ENCODE peak calls at places on chromosomes 12 and 14, in nine cellular contexts. One of them, this sample, is unnamed.

GRCh38 chr14:60648169-60648933 is 926 bp downstream of the SIX1 start:
- DNase-seq in transverse colon: no peak
- DNase-seq in T-helper 17 cell: no peak
- DNase-seq in Peyer's patch: no peak
- DNase-seq in CD8-positive, alpha-beta T cell: no peak
- DNase-seq in CD8-positive, alpha-beta memory T cell: no peak
- DNase-seq in psoas muscle: peak; percentile 73
- DNase-seq in OCI-LY7: no peak
- DNase-seq in breast epithelium: no peak
- DNase-seq in this sample: no peak

GRCh38 chr14:93969082-93969828 is 7.1 kb downstream of the ASB2 start:
- DNase-seq in transverse colon: no peak
- DNase-seq in T-helper 17 cell: no peak
- DNase-seq in Peyer's patch: peak; percentile 62
- DNase-seq in CD8-positive, alpha-beta T cell: no peak
- DNase-seq in CD8-positive, alpha-beta memory T cell: no peak
- DNase-seq in psoas muscle: peak; percentile 82
- DNase-seq in OCI-LY7: peak; percentile 78
- DNase-seq in breast epithelium: no peak
- DNase-seq in this sample: no peak

GRCh38 chr14:99574099-99574880 is 29.7 kb downstream of the CCDC85C start:
- DNase-seq in transverse colon: peak; percentile 78
- DNase-seq in T-helper 17 cell: no peak
- DNase-seq in Peyer's patch: no peak
- DNase-seq in CD8-positive, alpha-beta T cell: no peak
- DNase-seq in CD8-positive, alpha-beta memory T cell: no peak
- DNase-seq in psoas muscle: no peak
- DNase-seq in OCI-LY7: no peak
- DNase-seq in breast epithelium: no peak
- DNase-seq in this sample: no peak

GRCh38 chr12:67220065-67220464 is 49.1 kb upstream of the CAND1 start:
- DNase-seq in transverse colon: peak; percentile 11
- DNase-seq in T-helper 17 cell: no peak
- DNase-seq in Peyer's patch: no peak
- DNase-seq in CD8-positive, alpha-beta T cell: no peak
- DNase-seq in CD8-positive, alpha-beta memory T cell: no peak
- DNase-seq in psoas muscle: no peak
- DNase-seq in OCI-LY7: no peak
- DNase-seq in breast epithelium: no peak
- DNase-seq in this sample: no peak

GRCh38 chr12:126952106-126953007 is 1314.6 kb upstream of the TMEM132C start:
- DNase-seq in transverse colon: no peak
- DNase-seq in T-helper 17 cell: no peak
- DNase-seq in Peyer's patch: no peak
- DNase-seq in CD8-positive, alpha-beta T cell: no peak
- DNase-seq in CD8-positive, alpha-beta memory T cell: no peak
- DNase-seq in psoas muscle: no peak
- DNase-seq in OCI-LY7: peak; percentile 4
- DNase-seq in breast epithelium: no peak
- DNase-seq in this sample: no peak

GRCh38 chr12:95218852-95219171 is 1.2 kb downstream of the VEZT start:
- DNase-seq in transverse colon: peak; percentile 42
- DNase-seq in T-helper 17 cell: no peak
- DNase-seq in Peyer's patch: peak; percentile 56
- DNase-seq in CD8-positive, alpha-beta T cell: no peak
- DNase-seq in CD8-positive, alpha-beta memory T cell: peak; percentile 34
- DNase-seq in psoas muscle: no peak
- DNase-seq in OCI-LY7: peak; percentile 74
- DNase-seq in breast epithelium: no peak
- DNase-seq in this sample: no peak

GRCh38 chr14:100778951-100779690 is 46.8 kb upstream of the MEG3 start:
- DNase-seq in transverse colon: no peak
- DNase-seq in T-helper 17 cell: no peak
- DNase-seq in Peyer's patch: no peak
- DNase-seq in CD8-positive, alpha-beta T cell: no peak
- DNase-seq in CD8-positive, alpha-beta memory T cell: no peak
- DNase-seq in psoas muscle: no peak
- DNase-seq in OCI-LY7: no peak
- DNase-seq in breast epithelium: peak; percentile 46
- DNase-seq in this sample: no peak

GRCh38 chr12:108575199-108575912 is 13.0 kb downstream of the ISCU start:
- DNase-seq in transverse colon: peak; percentile 1
- DNase-seq in T-helper 17 cell: no peak
- DNase-seq in Peyer's patch: no peak
- DNase-seq in CD8-positive, alpha-beta T cell: no peak
- DNase-seq in CD8-positive, alpha-beta memory T cell: peak; percentile 40
- DNase-seq in psoas muscle: no peak
- DNase-seq in OCI-LY7: no peak
- DNase-seq in breast epithelium: no peak
- DNase-seq in this sample: no peak

GRCh38 chr14:106802413-106803364 is 1276.3 kb downstream of the TMEM121 start:
- DNase-seq in transverse colon: peak; percentile 52
- DNase-seq in T-helper 17 cell: no peak
- DNase-seq in Peyer's patch: peak; percentile 26
- DNase-seq in CD8-positive, alpha-beta T cell: no peak
- DNase-seq in CD8-positive, alpha-beta memory T cell: no peak
- DNase-seq in psoas muscle: no peak
- DNase-seq in OCI-LY7: peak; percentile 39
- DNase-seq in breast epithelium: no peak
- DNase-seq in this sample: no peak

GRCh38 chr12:34393821-34394150 is 371.5 kb downstream of the ALG10 start:
- DNase-seq in transverse colon: peak; percentile 1
- DNase-seq in T-helper 17 cell: peak; percentile 2
- DNase-seq in Peyer's patch: no peak
- DNase-seq in CD8-positive, alpha-beta T cell: no peak
- DNase-seq in CD8-positive, alpha-beta memory T cell: no peak
- DNase-seq in psoas muscle: peak; percentile 37
- DNase-seq in OCI-LY7: no peak
- DNase-seq in breast epithelium: peak; percentile 19
- DNase-seq in this sample: no peak

GRCh38 chr12:34392741-34393085 is 370.4 kb downstream of the ALG10 start:
- DNase-seq in transverse colon: no peak
- DNase-seq in T-helper 17 cell: peak; percentile 4
- DNase-seq in Peyer's patch: no peak
- DNase-seq in CD8-positive, alpha-beta T cell: no peak
- DNase-seq in CD8-positive, alpha-beta memory T cell: no peak
- DNase-seq in psoas muscle: no peak
- DNase-seq in OCI-LY7: no peak
- DNase-seq in breast epithelium: peak; percentile 35
- DNase-seq in this sample: no peak

GRCh38 chr12:34393086-34393820 is 371.0 kb downstream of the ALG10 start:
- DNase-seq in transverse colon: no peak
- DNase-seq in T-helper 17 cell: peak; percentile 4
- DNase-seq in Peyer's patch: peak; percentile 8
- DNase-seq in CD8-positive, alpha-beta T cell: no peak
- DNase-seq in CD8-positive, alpha-beta memory T cell: no peak
- DNase-seq in psoas muscle: peak; percentile 39
- DNase-seq in OCI-LY7: no peak
- DNase-seq in breast epithelium: no peak
- DNase-seq in this sample: peak; percentile 3

GRCh38 chr12:34395056-34396005 is 373.0 kb downstream of the ALG10 start:
- DNase-seq in transverse colon: peak; percentile 1
- DNase-seq in T-helper 17 cell: peak; percentile 2
- DNase-seq in Peyer's patch: peak; percentile 8
- DNase-seq in CD8-positive, alpha-beta T cell: no peak
- DNase-seq in CD8-positive, alpha-beta memory T cell: no peak
- DNase-seq in psoas muscle: peak; percentile 26
- DNase-seq in OCI-LY7: no peak
- DNase-seq in breast epithelium: peak; percentile 14
- DNase-seq in this sample: no peak

GRCh38 chr12:34394211-34395055 is 372.1 kb downstream of the ALG10 start:
- DNase-seq in transverse colon: peak; percentile 2
- DNase-seq in T-helper 17 cell: peak; percentile 4
- DNase-seq in Peyer's patch: peak; percentile 11
- DNase-seq in CD8-positive, alpha-beta T cell: no peak
- DNase-seq in CD8-positive, alpha-beta memory T cell: no peak
- DNase-seq in psoas muscle: peak; percentile 49
- DNase-seq in OCI-LY7: no peak
- DNase-seq in breast epithelium: peak; percentile 45
- DNase-seq in this sample: no peak
- H3K9me3 ChIP-seq in transverse colon: peaks cover 18% of the 10 kb centered on the region
- H3K9me3 ChIP-seq in T-helper 17 cell: no peaks in the 10 kb centered on the region
- H3K9me3 ChIP-seq in Peyer's patch: peaks cover 30% of the 10 kb centered on the region
- H3K9me3 ChIP-seq in CD8-positive, alpha-beta T cell: no peaks in the 10 kb centered on the region
- H3K9me3 ChIP-seq in CD8-positive, alpha-beta memory T cell: no peaks in the 10 kb centered on the region
- H3K9me3 ChIP-seq in psoas muscle: no peaks in the 10 kb centered on the region
- H3K9me3 ChIP-seq in OCI-LY7: no peaks in the 10 kb centered on the region
- H3K9me3 ChIP-seq in breast epithelium: peaks cover 97% of the 10 kb centered on the region
- H3K9me3 ChIP-seq in this sample: peaks cover 27% of the 10 kb centered on the region

DNA sequence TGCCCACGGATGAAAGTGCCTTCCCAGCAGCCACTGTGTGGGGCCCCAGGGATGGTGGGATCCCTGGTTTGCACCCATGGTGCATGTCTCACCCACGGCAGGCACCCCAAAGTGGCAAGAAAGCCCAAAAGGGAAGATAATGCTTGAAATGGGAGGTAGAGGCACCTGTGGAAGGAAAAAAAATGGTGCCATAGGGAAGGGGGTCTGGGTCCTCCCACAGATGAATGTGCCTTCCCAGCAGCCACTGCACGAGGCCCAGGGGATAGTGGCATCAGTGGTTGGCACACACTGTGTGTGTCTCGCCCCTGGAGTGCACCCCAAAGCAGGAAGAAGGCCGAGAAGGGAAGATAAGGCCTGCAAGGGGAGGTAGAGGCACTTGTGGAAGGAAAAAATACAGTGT is 264.2 kb downstream of the ALG10 start:
- DNase-seq in transverse colon: no peak
- DNase-seq in T-helper 17 cell: no peak
- DNase-seq in Peyer's patch: no peak
- DNase-seq in CD8-positive, alpha-beta T cell: no peak
- DNase-seq in CD8-positive, alpha-beta memory T cell: no peak
- DNase-seq in psoas muscle: peak; percentile 28
- DNase-seq in OCI-LY7: no peak
- DNase-seq in breast epithelium: no peak
- DNase-seq in this sample: no peak
- H3K9me3 ChIP-seq in transverse colon: peaks cover 36% of the 10 kb centered on the region
- H3K9me3 ChIP-seq in T-helper 17 cell: no peaks in the 10 kb centered on the region
- H3K9me3 ChIP-seq in Peyer's patch: peaks cover 42% of the 10 kb centered on the region
- H3K9me3 ChIP-seq in CD8-positive, alpha-beta T cell: peaks cover 5% of the 10 kb centered on the region
- H3K9me3 ChIP-seq in CD8-positive, alpha-beta memory T cell: peaks cover 4% of the 10 kb centered on the region
- H3K9me3 ChIP-seq in psoas muscle: peaks cover 12% of the 10 kb centered on the region
- H3K9me3 ChIP-seq in OCI-LY7: peaks cover 19% of the 10 kb centered on the region
- H3K9me3 ChIP-seq in breast epithelium: peaks cover 90% of the 10 kb centered on the region
- H3K9me3 ChIP-seq in this sample: peaks cover 29% of the 10 kb centered on the region

GRCh38 chr12:132951649-132952048 is 4.5 kb downstream of the ZNF605 start:
- DNase-seq in transverse colon: no peak
- DNase-seq in T-helper 17 cell: no peak
- DNase-seq in Peyer's patch: no peak
- DNase-seq in CD8-positive, alpha-beta T cell: no peak
- DNase-seq in CD8-positive, alpha-beta memory T cell: no peak
- DNase-seq in psoas muscle: no peak
- DNase-seq in OCI-LY7: no peak
- DNase-seq in breast epithelium: no peak
- DNase-seq in this sample: no peak

GRCh38 chr12:132953771-132954170 is 2.3 kb downstream of the ZNF605 start:
- DNase-seq in transverse colon: no peak
- DNase-seq in T-helper 17 cell: no peak
- DNase-seq in Peyer's patch: no peak
- DNase-seq in CD8-positive, alpha-beta T cell: no peak
- DNase-seq in CD8-positive, alpha-beta memory T cell: no peak
- DNase-seq in psoas muscle: no peak
- DNase-seq in OCI-LY7: no peak
- DNase-seq in breast epithelium: no peak
- DNase-seq in this sample: no peak

GRCh38 chr12:132950844-132951535 is 5.1 kb downstream of the ZNF605 start:
- DNase-seq in transverse colon: no peak
- DNase-seq in T-helper 17 cell: no peak
- DNase-seq in Peyer's patch: no peak
- DNase-seq in CD8-positive, alpha-beta T cell: no peak
- DNase-seq in CD8-positive, alpha-beta memory T cell: no peak
- DNase-seq in psoas muscle: no peak
- DNase-seq in OCI-LY7: no peak
- DNase-seq in breast epithelium: no peak
- DNase-seq in this sample: no peak

GRCh38 chr12:132953163-132953425 is 3.0 kb downstream of the ZNF605 start:
- DNase-seq in transverse colon: no peak
- DNase-seq in T-helper 17 cell: no peak
- DNase-seq in Peyer's patch: no peak
- DNase-seq in CD8-positive, alpha-beta T cell: no peak
- DNase-seq in CD8-positive, alpha-beta memory T cell: no peak
- DNase-seq in psoas muscle: no peak
- DNase-seq in OCI-LY7: no peak
- DNase-seq in breast epithelium: no peak
- DNase-seq in this sample: no peak

DNA sequence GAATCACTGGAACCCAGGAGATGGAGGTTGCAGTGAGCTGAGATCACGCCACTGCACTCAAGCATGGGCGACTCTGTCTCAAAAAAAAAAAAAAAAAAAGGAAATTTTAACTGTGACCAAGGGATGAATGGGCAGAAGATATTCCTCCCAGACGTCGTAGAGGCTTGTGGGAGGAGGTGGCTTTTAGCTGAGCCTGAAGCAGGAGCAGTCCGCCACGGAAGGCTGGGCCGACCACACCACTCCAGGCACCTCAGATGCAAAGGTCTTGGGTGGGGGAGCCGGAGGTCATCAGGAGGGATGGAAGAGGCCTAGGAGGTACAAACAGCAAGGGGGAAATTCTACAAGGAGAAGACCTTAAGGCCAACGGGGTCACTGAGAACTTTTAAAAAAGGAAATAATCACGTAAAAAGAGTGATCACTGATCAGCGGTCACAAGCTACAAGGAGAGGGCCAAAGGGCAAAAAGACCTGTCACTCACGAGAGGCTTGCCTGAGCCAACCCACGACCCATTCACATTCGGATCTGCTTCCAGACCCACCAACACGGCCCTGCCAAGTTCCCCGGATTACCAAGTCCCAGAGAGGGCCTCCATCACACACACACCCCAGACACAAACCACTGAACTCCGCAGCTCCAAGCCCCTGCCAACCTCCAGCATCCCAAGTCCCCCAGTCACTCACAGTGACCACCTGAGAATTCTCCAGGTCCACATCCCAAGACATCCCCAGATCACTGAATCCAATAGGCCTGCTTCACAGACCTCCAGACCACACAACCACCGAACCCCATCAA is 3.5 kb downstream of the ZNF605 start:
- DNase-seq in transverse colon: no peak
- DNase-seq in T-helper 17 cell: no peak
- DNase-seq in Peyer's patch: no peak
- DNase-seq in CD8-positive, alpha-beta T cell: no peak
- DNase-seq in CD8-positive, alpha-beta memory T cell: no peak
- DNase-seq in psoas muscle: no peak
- DNase-seq in OCI-LY7: no peak
- DNase-seq in breast epithelium: no peak
- DNase-seq in this sample: no peak
- H3K9me3 ChIP-seq in transverse colon: peaks cover 36% of the 10 kb centered on the region
- H3K9me3 ChIP-seq in T-helper 17 cell: no peaks in the 10 kb centered on the region
- H3K9me3 ChIP-seq in Peyer's patch: peaks cover 58% of the 10 kb centered on the region
- H3K9me3 ChIP-seq in CD8-positive, alpha-beta T cell: no peaks in the 10 kb centered on the region
- H3K9me3 ChIP-seq in CD8-positive, alpha-beta memory T cell: no peaks in the 10 kb centered on the region
- H3K9me3 ChIP-seq in psoas muscle: peaks cover 47% of the 10 kb centered on the region
- H3K9me3 ChIP-seq in OCI-LY7: peaks cover 34% of the 10 kb centered on the region
- H3K9me3 ChIP-seq in breast epithelium: peaks cover 66% of the 10 kb centered on the region
- H3K9me3 ChIP-seq in this sample: peaks cover 23% of the 10 kb centered on the region

DNA sequence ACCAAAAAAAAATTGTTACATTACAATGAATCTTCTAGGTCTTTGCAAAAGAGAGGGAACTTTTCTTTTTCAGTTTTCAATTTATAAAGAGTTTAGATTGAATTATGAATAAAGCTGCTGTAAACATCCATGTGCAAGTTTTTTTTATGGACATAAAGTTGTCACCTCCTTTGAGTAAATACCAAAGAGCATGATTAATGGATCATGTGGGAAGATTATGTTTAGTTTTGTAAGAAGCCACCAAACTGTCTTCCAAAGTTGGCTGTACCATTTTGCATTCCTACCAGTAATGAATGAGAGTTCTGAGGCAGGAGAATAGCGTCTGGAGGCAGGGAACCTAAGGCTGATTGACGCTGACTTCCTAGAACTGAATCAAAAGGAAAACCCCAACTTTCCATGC is 30.2 kb downstream of the LEMD3 start:
- DNase-seq in transverse colon: no peak
- DNase-seq in T-helper 17 cell: no peak
- DNase-seq in Peyer's patch: no peak
- DNase-seq in CD8-positive, alpha-beta T cell: no peak
- DNase-seq in CD8-positive, alpha-beta memory T cell: no peak
- DNase-seq in psoas muscle: no peak
- DNase-seq in OCI-LY7: no peak
- DNase-seq in breast epithelium: no peak
- DNase-seq in this sample: no peak
- H3K9me3 ChIP-seq in transverse colon: no peaks in the 10 kb centered on the region
- H3K9me3 ChIP-seq in T-helper 17 cell: no peaks in the 10 kb centered on the region
- H3K9me3 ChIP-seq in Peyer's patch: no peaks in the 10 kb centered on the region
- H3K9me3 ChIP-seq in CD8-positive, alpha-beta T cell: no peaks in the 10 kb centered on the region
- H3K9me3 ChIP-seq in CD8-positive, alpha-beta memory T cell: no peaks in the 10 kb centered on the region
- H3K9me3 ChIP-seq in psoas muscle: peaks cover 10% of the 10 kb centered on the region
- H3K9me3 ChIP-seq in OCI-LY7: peaks cover 23% of the 10 kb centered on the region
- H3K9me3 ChIP-seq in breast epithelium: peaks cover 4% of the 10 kb centered on the region
- H3K9me3 ChIP-seq in this sample: peaks cover 13% of the 10 kb centered on the region